ENCODE peak calls at places on chromosomes 5 and 9, in six cellular contexts. W is psoas muscle, B is H54, T is amniotic epithelial cell, V is ACHN, P is HFF-Myc. Y is an unnamed sample.

GRCh38 chr9:34961574-34962480 is 3.7 kb downstream of the PHF24 start:
- DNase-seq in W (no peak), B (peak), T (peak), V (peak), P (peak), Y (no peak)

GRCh38 chr5:134451618-134452505 is 40.2 kb upstream of the CDKN2AIPNL start:
- DNase-seq in W (peak), B (peak), T (peak), V (peak), P (no peak), Y (peak)

GRCh38 chr5:55409775-55410174 is 102.0 kb downstream of the MTREX start:
- DNase-seq in W (no peak), B (no peak), T (no peak), V (no peak), P (no peak), Y (no peak)

GRCh38 chr5:178454308-178454707 is 135.9 kb downstream of the COL23A1 start:
- DNase-seq in W (no peak), B (no peak), T (no peak), V (no peak), P (no peak), Y (no peak)

GRCh38 chr9:38010918-38011704 is 57.9 kb downstream of the SHB start:
- DNase-seq in W (no peak), B (no peak), T (no peak), V (no peak), P (no peak), Y (no peak)

GRCh38 chr5:17260549-17260948 is 43.1 kb downstream of the BASP1 start:
- DNase-seq in W (no peak), B (no peak), T (no peak), V (no peak), P (no peak), Y (no peak)

GRCh38 chr9:133877327-133877726 is 114.8 kb downstream of the VAV2 start:
- DNase-seq in W (no peak), B (no peak), T (no peak), V (no peak), P (no peak), Y (no peak)

GRCh38 chr9:34332370-34332964 is 3.1 kb downstream of the NUDT2 start:
- DNase-seq in W (no peak), B (no peak), T (peak), V (peak), P (no peak), Y (peak)

GRCh38 chr5:131765261-131765660 is 31.6 kb downstream of the FNIP1 start:
- DNase-seq in W (no peak), B (no peak), T (no peak), V (no peak), P (no peak), Y (no peak)

GRCh38 chr5:72392326-72392733 is 72.2 kb downstream of the PTCD2 start:
- DNase-seq in W (no peak), B (no peak), T (no peak), V (no peak), P (no peak), Y (no peak)

GRCh38 chr5:113231653-113232000 is 203.2 kb downstream of the TSSK1B start:
- DNase-seq in W (no peak), B (no peak), T (no peak), V (no peak), P (no peak), Y (no peak)

GRCh38 chr9:130835441-130836298 is 616 bp downstream of the ABL1 start:
- DNase-seq in W (peak), B (no peak), T (no peak), V (peak), P (no peak), Y (peak)

GRCh38 chr9:135555203-135555602 is 6.4 kb upstream of the PAEP start:
- DNase-seq in W (no peak), B (no peak), T (no peak), V (no peak), P (no peak), Y (peak)

GRCh38 chr5:137899493-137899892 is 10.2 kb downstream of the PKD2L2 start:
- DNase-seq in W (no peak), B (no peak), T (no peak), V (no peak), P (no peak), Y (no peak)

GRCh38 chr5:74412064-74412463 is 228.5 kb downstream of the ENC1 start:
- DNase-seq in W (no peak), B (no peak), T (no peak), V (no peak), P (no peak), Y (no peak)

GRCh38 chr9:73042155-73042554 is 89.3 kb upstream of the ALDH1A1 start:
- DNase-seq in W (no peak), B (no peak), T (peak), V (no peak), P (no peak), Y (no peak)

GRCh38 chr9:37413311-37413710 is 9.2 kb upstream of the GRHPR start:
- DNase-seq in W (no peak), B (no peak), T (peak), V (no peak), P (no peak), Y (no peak)

Y was measured in SW480.